ENCODE peak calls at places on chromosomes 3 and 15, in seven cellular contexts. V, O, U, E, X, Q and Z are unnamed samples.
A peak's percentile ranks its signal among the peaks of the same experiment; 100 is the strongest.

GRCh38 chr3:180802837-180803236 is 109.6 kb upstream of the FXR1 start:
- DNase-seq in X (no peak), U (peak; percentile 37), Q (no peak), E (no peak), V (no peak), O (no peak), Z (no peak)

GRCh38 chr3:59581000-59581399 is 531.2 kb upstream of the CFAP20DC start:
- DNase-seq in E (no peak), V (no peak), X (no peak), Q (no peak), U (no peak), O (no peak), Z (no peak)

GRCh38 chr3:80496452-80496851 is 728.7 kb upstream of the ROBO1 start:
- DNase-seq in U (no peak), Q (no peak), E (no peak), X (no peak), V (no peak), O (no peak), Z (no peak)

GRCh38 chr15:35068861-35069260 is 16.2 kb downstream of the NANOGP8 start:
- DNase-seq in V (no peak), E (no peak), U (no peak), X (no peak), O (no peak), Q (no peak), Z (no peak)

GRCh38 chr3:157408499-157409149 is 28.0 kb upstream of the PTX3 start:
- DNase-seq in U (no peak), X (no peak), O (no peak), V (no peak), Q (no peak), E (no peak), Z (no peak)

GRCh38 chr3:63051920-63052319 is 176.7 kb upstream of the CADPS start:
- DNase-seq in Q (peak; percentile 13), O (no peak), V (no peak), X (no peak), U (no peak), E (no peak), Z (no peak)

GRCh38 chr3:129315386-129315991 is 36.8 kb downstream of the HMCES start:
- DNase-seq in X (no peak), E (no peak), V (peak; percentile 48), Q (peak; percentile 46), O (no peak), U (peak; percentile 23), Z (no peak)

GRCh38 chr3:137259709-137260108 is 301.9 kb downstream of the IL20RB start:
- DNase-seq in X (no peak), Q (no peak), O (no peak), E (no peak), V (no peak), U (no peak), Z (no peak)

GRCh38 chr15:62617741-62618140 is 424.8 kb upstream of the TPM1 start:
- DNase-seq in Q (no peak), V (no peak), U (no peak), X (no peak), O (no peak), E (no peak), Z (no peak)

GRCh38 chr3:127590282-127590592 is 296 bp downstream of the TPRA1 start:
- DNase-seq in V (no peak), E (no peak), Q (no peak), X (no peak), O (no peak), U (no peak), Z (no peak)

GRCh38 chr3:105876745-105877624 is 8.2 kb upstream of the CBLB start:
- DNase-seq in V (peak; percentile 25), E (no peak), X (no peak), U (no peak), O (no peak), Q (no peak), Z (no peak)

GRCh38 chr3:17088602-17089313 is 204.0 kb downstream of the PLCL2 start:
- DNase-seq in X (no peak), O (no peak), V (peak; percentile 26), U (no peak), Q (peak; percentile 27), E (no peak), Z (peak; percentile 26)

GRCh38 chr15:98728107-98728810 is 79.9 kb downstream of the IGF1R start:
- DNase-seq in V (no peak), E (no peak), U (no peak), X (no peak), Q (no peak), O (no peak), Z (no peak)

GRCh38 chr15:93800805-93801204 is 430.6 kb upstream of the MCTP2 start:
- DNase-seq in X (no peak), E (no peak), V (no peak), O (no peak), U (no peak), Q (no peak), Z (no peak)

GRCh38 chr3:52109556-52110380 is 44.5 kb downstream of the POC1A start:
- DNase-seq in X (no peak), U (peak; percentile 60), O (no peak), Q (peak; percentile 33), E (no peak), V (no peak), Z (no peak)

GRCh38 chr3:11331101-11331500 is 58.9 kb downstream of the ATG7 start:
- DNase-seq in U (peak; percentile 4), V (no peak), Q (no peak), O (no peak), X (no peak), E (no peak), Z (no peak)

GRCh38 chr3:100463646-100464155 is 28.7 kb upstream of the TMEM45A start:
- DNase-seq in O (no peak), U (no peak), V (no peak), E (no peak), Q (no peak), X (no peak), Z (no peak)

GRCh38 chr15:41977757-41978369 is 5.5 kb upstream of the EHD4 start:
- DNase-seq in Q (no peak), X (no peak), U (no peak), V (no peak), E (no peak), O (peak; percentile 50), Z (no peak)

GRCh38 chr3:156432563-156432962 is 122.4 kb downstream of the SSR3 start:
- DNase-seq in U (no peak), E (no peak), O (no peak), X (no peak), V (no peak), Q (no peak), Z (no peak)

DNA sequence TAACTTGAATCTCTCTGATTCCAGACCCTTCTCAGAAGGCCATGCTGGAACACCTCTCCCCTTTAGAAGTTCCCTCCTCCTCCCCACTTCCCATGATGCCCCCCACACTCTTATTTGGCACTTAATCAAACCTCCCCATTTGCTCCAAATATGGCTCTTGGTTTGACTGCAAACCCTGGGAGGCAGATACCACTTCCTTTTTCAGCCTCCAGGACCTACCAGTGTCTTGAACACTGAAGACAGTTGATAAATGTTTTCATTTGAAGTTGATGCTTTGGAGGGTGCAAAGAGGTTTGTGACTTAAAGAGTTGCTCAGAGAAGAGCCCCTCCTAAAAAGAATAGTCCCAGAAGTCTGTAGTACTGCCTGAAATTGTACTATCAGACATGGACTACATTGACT is 61.5 kb downstream of the SEMA5B start:
- DNase-seq in U (no peak), V (no peak), O (no peak), E (no peak), X (no peak), Q (no peak), Z (no peak)
- H3K27me3 ChIP-seq in U (peaks cover 30% of the 10 kb centered on the region), V (no peaks in the 10 kb centered on the region), O (no peaks in the 10 kb centered on the region), E (no peaks in the 10 kb centered on the region), X (no peaks in the 10 kb centered on the region), Q (no peaks in the 10 kb centered on the region), Z (no peaks in the 10 kb centered on the region)

DNA sequence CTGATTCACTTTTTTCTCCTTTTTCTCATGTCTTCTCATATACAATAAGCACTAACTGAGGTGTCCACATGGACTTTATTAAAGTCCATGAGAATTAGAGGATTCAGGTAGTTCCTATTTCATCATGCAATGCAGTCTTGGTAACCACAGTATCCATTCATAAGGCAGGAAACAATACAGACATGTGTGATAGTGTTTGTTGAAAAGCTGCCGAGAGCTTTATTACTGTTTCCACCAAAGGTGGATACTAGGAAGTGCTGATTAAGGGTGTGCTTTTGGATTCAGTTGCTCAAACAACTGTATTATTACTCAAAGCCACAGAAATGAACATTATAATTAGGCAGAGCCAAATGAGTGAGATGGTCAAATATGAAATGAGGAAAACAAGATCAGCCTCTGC is 5.3 kb downstream of the CASR start:
- DNase-seq in X (no peak), Q (no peak), V (no peak), U (no peak), E (no peak), O (no peak), Z (no peak)
- H3K27me3 ChIP-seq in X (no peaks in the 10 kb centered on the region), Q (no peaks in the 10 kb centered on the region), V (peaks cover 14% of the 10 kb centered on the region), U (peaks cover 11% of the 10 kb centered on the region), E (no peaks in the 10 kb centered on the region), O (peaks cover 32% of the 10 kb centered on the region), Z (peaks cover 1% of the 10 kb centered on the region)

DNA sequence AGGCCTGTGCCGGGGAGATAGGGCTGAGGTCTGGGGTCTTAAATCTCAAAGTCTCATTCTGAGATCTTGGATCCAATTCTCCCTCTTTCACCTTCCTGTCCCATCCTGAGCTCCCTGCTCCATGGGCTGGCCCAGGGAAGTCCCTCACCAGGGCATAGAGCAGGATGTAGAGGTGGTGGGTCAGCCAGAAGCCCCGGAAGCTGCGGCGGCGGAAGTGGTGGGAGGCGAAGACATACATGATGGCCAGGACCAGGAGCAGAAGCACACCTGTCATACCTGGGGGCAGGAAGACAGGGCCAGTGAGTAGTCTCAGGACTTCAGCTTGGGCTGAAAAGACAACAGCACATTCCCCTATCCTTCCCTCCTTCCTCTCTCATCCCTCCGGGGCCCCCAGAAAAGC is 16.5 kb downstream of the DUOX2 start:
- DNase-seq in Q (no peak), U (no peak), E (no peak), X (no peak), O (no peak), V (no peak), Z (no peak)
- H3K27me3 ChIP-seq in Q (no peaks in the 10 kb centered on the region), U (peaks cover 8% of the 10 kb centered on the region), E (no peaks in the 10 kb centered on the region), X (no peaks in the 10 kb centered on the region), O (no peaks in the 10 kb centered on the region), V (no peaks in the 10 kb centered on the region), Z (no peaks in the 10 kb centered on the region)

GRCh38 chr3:45590822-45591546 is 3.6 kb upstream of the LIMD1 start:
- DNase-seq in U (no peak), Q (no peak), V (no peak), X (no peak), E (no peak), O (no peak), Z (no peak)

GRCh38 chr3:45593708-45594601 is 596 bp upstream of the LIMD1 start:
- DNase-seq in O (no peak), U (peak; percentile 68), V (peak; percentile 77), X (no peak), E (no peak), Q (peak; percentile 76), Z (peak; percentile 85)

GRCh38 chr3:45592830-45593707 is 1.5 kb upstream of the LIMD1 start:
- DNase-seq in U (peak; percentile 92), E (peak; percentile 82), V (peak; percentile 65), Q (peak; percentile 95), X (peak; percentile 42), O (peak; percentile 96), Z (peak; percentile 97)

GRCh38 chr3:45591547-45591912 is 3.0 kb upstream of the LIMD1 start:
- DNase-seq in X (no peak), U (no peak), V (no peak), O (no peak), E (no peak), Q (no peak), Z (no peak)

DNA sequence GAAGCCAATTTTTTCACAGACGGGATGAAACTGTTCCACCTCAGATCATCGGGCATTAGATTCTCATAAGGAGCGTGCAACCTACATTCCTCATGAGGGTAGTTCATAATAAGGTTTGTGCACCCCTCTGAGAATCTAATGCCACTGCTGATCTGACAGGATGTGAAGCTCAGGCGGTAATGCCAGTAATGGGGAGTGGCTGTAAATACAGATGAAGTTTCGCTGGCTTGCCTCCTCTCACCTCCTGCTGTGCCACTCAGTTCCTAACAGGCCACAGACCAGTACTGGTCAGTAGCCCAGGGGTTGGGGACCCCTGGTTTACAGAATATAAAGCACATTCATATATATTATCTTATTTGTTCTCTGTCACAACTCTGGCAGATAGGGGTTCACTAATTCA is 2.1 kb upstream of the LIMD1 start:
- DNase-seq in U (no peak), X (no peak), E (no peak), V (no peak), Q (no peak), O (no peak), Z (no peak)
- H3K27me3 ChIP-seq in U (no peaks in the 10 kb centered on the region), X (no peaks in the 10 kb centered on the region), E (no peaks in the 10 kb centered on the region), V (no peaks in the 10 kb centered on the region), Q (no peaks in the 10 kb centered on the region), O (no peaks in the 10 kb centered on the region), Z (no peaks in the 10 kb centered on the region)